ENCODE peak calls at places on chromosomes 12 and 14, in six cellular contexts. One of them, this sample, is unnamed.

GRCh38 chr12:30546121-30546520 is 149.5 kb downstream of the IPO8 start:
- DNase-seq in HT-29: peak; percentile 50
- DNase-seq in NCI-H446: no peak
- DNase-seq in A172: no peak
- DNase-seq in GF-D8: no peak
- DNase-seq in uterus: no peak
- DNase-seq in this sample: no peak

GRCh38 chr14:67077914-67078313 is 111.3 kb upstream of the GARIN2 start:
- DNase-seq in HT-29: no peak
- DNase-seq in NCI-H446: no peak
- DNase-seq in A172: no peak
- DNase-seq in GF-D8: no peak
- DNase-seq in uterus: no peak
- DNase-seq in this sample: no peak

GRCh38 chr12:54185919-54186318 is 2.9 kb downstream of the SMUG1 start:
- DNase-seq in HT-29: no peak
- DNase-seq in NCI-H446: no peak
- DNase-seq in A172: no peak
- DNase-seq in GF-D8: no peak
- DNase-seq in uterus: no peak
- DNase-seq in this sample: no peak

GRCh38 chr12:31508436-31509150 is 82.3 kb downstream of the DENND5B start:
- DNase-seq in HT-29: no peak
- DNase-seq in NCI-H446: no peak
- DNase-seq in A172: no peak
- DNase-seq in GF-D8: no peak
- DNase-seq in uterus: no peak
- DNase-seq in this sample: no peak

GRCh38 chr14:51873221-51873893 is 12.9 kb downstream of the GNG2 start:
- DNase-seq in HT-29: no peak
- DNase-seq in NCI-H446: peak; percentile 21
- DNase-seq in A172: peak; percentile 59
- DNase-seq in GF-D8: peak; percentile 33
- DNase-seq in uterus: no peak
- DNase-seq in this sample: no peak

GRCh38 chr14:64234877-64235651 is 59.1 kb downstream of the ESR2 start:
- DNase-seq in HT-29: peak; percentile 25
- DNase-seq in NCI-H446: no peak
- DNase-seq in A172: peak; percentile 2
- DNase-seq in GF-D8: no peak
- DNase-seq in uterus: no peak
- DNase-seq in this sample: no peak

GRCh38 chr12:127909031-127909430 is 357.9 kb upstream of the TMEM132C start:
- DNase-seq in HT-29: no peak
- DNase-seq in NCI-H446: no peak
- DNase-seq in A172: no peak
- DNase-seq in GF-D8: no peak
- DNase-seq in uterus: no peak
- DNase-seq in this sample: no peak

GRCh38 chr12:57985685-57986084 is 44.3 kb downstream of the ATP23 start:
- DNase-seq in HT-29: no peak
- DNase-seq in NCI-H446: no peak
- DNase-seq in A172: no peak
- DNase-seq in GF-D8: no peak
- DNase-seq in uterus: no peak
- DNase-seq in this sample: no peak

GRCh38 chr12:124730455-124730932 is 133.2 kb downstream of the SCARB1 start:
- DNase-seq in HT-29: peak; percentile 78
- DNase-seq in NCI-H446: no peak
- DNase-seq in A172: no peak
- DNase-seq in GF-D8: no peak
- DNase-seq in uterus: peak; percentile 60
- DNase-seq in this sample: no peak

GRCh38 chr14:26395726-26396125 is 202.1 kb downstream of the NOVA1 start:
- DNase-seq in HT-29: no peak
- DNase-seq in NCI-H446: peak; percentile 74
- DNase-seq in A172: no peak
- DNase-seq in GF-D8: no peak
- DNase-seq in uterus: no peak
- DNase-seq in this sample: no peak

GRCh38 chr14:60093088-60093487 is 1.4 kb downstream of the PCNX4 start:
- DNase-seq in HT-29: no peak
- DNase-seq in NCI-H446: no peak
- DNase-seq in A172: no peak
- DNase-seq in GF-D8: no peak
- DNase-seq in uterus: no peak
- DNase-seq in this sample: no peak

GRCh38 chr14:51138353-51139103 is 43.6 kb upstream of the TRIM9 start:
- DNase-seq in HT-29: no peak
- DNase-seq in NCI-H446: no peak
- DNase-seq in A172: no peak
- DNase-seq in GF-D8: no peak
- DNase-seq in uterus: no peak
- DNase-seq in this sample: no peak

GRCh38 chr12:63416788-63417187 is 251.5 kb downstream of the DPY19L2 start:
- DNase-seq in HT-29: no peak
- DNase-seq in NCI-H446: no peak
- DNase-seq in A172: no peak
- DNase-seq in GF-D8: no peak
- DNase-seq in uterus: no peak
- DNase-seq in this sample: no peak

GRCh38 chr14:59482120-59482434 is 2.1 kb downstream of the L3HYPDH start:
- DNase-seq in HT-29: no peak
- DNase-seq in NCI-H446: no peak
- DNase-seq in A172: no peak
- DNase-seq in GF-D8: no peak
- DNase-seq in uterus: no peak
- DNase-seq in this sample: no peak

GRCh38 chr12:69502342-69503081 is 32.3 kb downstream of the FRS2 start:
- DNase-seq in HT-29: no peak
- DNase-seq in NCI-H446: no peak
- DNase-seq in A172: peak; percentile 72
- DNase-seq in GF-D8: no peak
- DNase-seq in uterus: no peak
- DNase-seq in this sample: no peak

GRCh38 chr14:59897757-59898383 is 22.1 kb upstream of the LRRC9 start:
- DNase-seq in HT-29: peak; percentile 34
- DNase-seq in NCI-H446: no peak
- DNase-seq in A172: peak; percentile 7
- DNase-seq in GF-D8: no peak
- DNase-seq in uterus: no peak
- DNase-seq in this sample: no peak

GRCh38 chr12:111597731-111598636 is 1.1 kb downstream of the ATXN2 start:
- DNase-seq in HT-29: peak; percentile 55
- DNase-seq in NCI-H446: no peak
- DNase-seq in A172: no peak
- DNase-seq in GF-D8: peak; percentile 38
- DNase-seq in uterus: peak; percentile 59
- DNase-seq in this sample: peak; percentile 74

GRCh38 chr12:1496162-1496925 is 98.0 kb downstream of the FBXL14 start:
- DNase-seq in HT-29: peak; percentile 48
- DNase-seq in NCI-H446: no peak
- DNase-seq in A172: no peak
- DNase-seq in GF-D8: no peak
- DNase-seq in uterus: no peak
- DNase-seq in this sample: no peak

GRCh38 chr14:68255697-68256178 is 436.2 kb downstream of the RAD51B start:
- DNase-seq in HT-29: peak; percentile 53
- DNase-seq in NCI-H446: no peak
- DNase-seq in A172: peak; percentile 62
- DNase-seq in GF-D8: no peak
- DNase-seq in uterus: no peak
- DNase-seq in this sample: no peak

GRCh38 chr12:60059180-60059579 is 463.4 kb downstream of the SLC16A7 start:
- DNase-seq in HT-29: no peak
- DNase-seq in NCI-H446: no peak
- DNase-seq in A172: no peak
- DNase-seq in GF-D8: no peak
- DNase-seq in uterus: no peak
- DNase-seq in this sample: no peak

GRCh38 chr12:101653503-101653902 is 43.9 kb upstream of the CHPT1 start:
- DNase-seq in HT-29: no peak
- DNase-seq in NCI-H446: no peak
- DNase-seq in A172: no peak
- DNase-seq in GF-D8: no peak
- DNase-seq in uterus: no peak
- DNase-seq in this sample: no peak

GRCh38 chr14:97878727-97879126 is 1081.5 kb downstream of the VRK1 start:
- DNase-seq in HT-29: no peak
- DNase-seq in NCI-H446: no peak
- DNase-seq in A172: no peak
- DNase-seq in GF-D8: no peak
- DNase-seq in uterus: peak; percentile 50
- DNase-seq in this sample: no peak